ENCODE peak calls at places on chromosomes 5 and 9, in eight cellular contexts. One of them, this sample, is unnamed.

GRCh38 chr5:32320576-32320975 is 7.8 kb upstream of the MTMR12 start:
- DNase-seq in A549: no peak
- DNase-seq in K562: no peak
- DNase-seq in H1: no peak
- DNase-seq in HepG2: no peak
- DNase-seq in HCT116: no peak
- DNase-seq in GM12878: no peak
- DNase-seq in endothelial cell of umbilical vein: no peak
- DNase-seq in this sample: no peak

GRCh38 chr5:150167163-150167798 is 703 bp downstream of the CDX1 start:
- DNase-seq in A549: no peak
- DNase-seq in K562: no peak
- DNase-seq in H1: no peak
- DNase-seq in HepG2: no peak
- DNase-seq in HCT116: no peak
- DNase-seq in GM12878: no peak
- DNase-seq in endothelial cell of umbilical vein: no peak
- DNase-seq in this sample: no peak

GRCh38 chr9:126723807-126724172 is 81.0 kb upstream of the ZBTB43 start:
- DNase-seq in A549: no peak
- DNase-seq in K562: peak; percentile 36
- DNase-seq in H1: no peak
- DNase-seq in HepG2: no peak
- DNase-seq in HCT116: no peak
- DNase-seq in GM12878: no peak
- DNase-seq in endothelial cell of umbilical vein: no peak
- DNase-seq in this sample: no peak

GRCh38 chr5:68656936-68657857 is 436.6 kb upstream of the SLC30A5 start:
- DNase-seq in A549: no peak
- DNase-seq in K562: no peak
- DNase-seq in H1: peak; percentile 27
- DNase-seq in HepG2: no peak
- DNase-seq in HCT116: no peak
- DNase-seq in GM12878: no peak
- DNase-seq in endothelial cell of umbilical vein: no peak
- DNase-seq in this sample: no peak

GRCh38 chr5:10018211-10018610 is 231.5 kb downstream of the ATPSCKMT start:
- DNase-seq in A549: no peak
- DNase-seq in K562: no peak
- DNase-seq in H1: no peak
- DNase-seq in HepG2: no peak
- DNase-seq in HCT116: no peak
- DNase-seq in GM12878: no peak
- DNase-seq in endothelial cell of umbilical vein: no peak
- DNase-seq in this sample: no peak

GRCh38 chr5:160727296-160727997 is 124.6 kb downstream of the ATP10B start:
- DNase-seq in A549: no peak
- DNase-seq in K562: no peak
- DNase-seq in H1: no peak
- DNase-seq in HepG2: no peak
- DNase-seq in HCT116: no peak
- DNase-seq in GM12878: no peak
- DNase-seq in endothelial cell of umbilical vein: no peak
- DNase-seq in this sample: no peak

GRCh38 chr5:116144103-116144502 is 59.3 kb downstream of the COMMD10 start:
- DNase-seq in A549: no peak
- DNase-seq in K562: no peak
- DNase-seq in H1: no peak
- DNase-seq in HepG2: no peak
- DNase-seq in HCT116: no peak
- DNase-seq in GM12878: no peak
- DNase-seq in endothelial cell of umbilical vein: no peak
- DNase-seq in this sample: no peak

GRCh38 chr5:145221416-145221815 is 613.7 kb downstream of the PRELID2 start:
- DNase-seq in A549: no peak
- DNase-seq in K562: no peak
- DNase-seq in H1: no peak
- DNase-seq in HepG2: no peak
- DNase-seq in HCT116: no peak
- DNase-seq in GM12878: no peak
- DNase-seq in endothelial cell of umbilical vein: peak; percentile 51
- DNase-seq in this sample: no peak

GRCh38 chr5:61620660-61621650 is 288.9 kb downstream of the ZSWIM6 start:
- DNase-seq in A549: no peak
- DNase-seq in K562: no peak
- DNase-seq in H1: no peak
- DNase-seq in HepG2: no peak
- DNase-seq in HCT116: no peak
- DNase-seq in GM12878: no peak
- DNase-seq in endothelial cell of umbilical vein: no peak
- DNase-seq in this sample: no peak

GRCh38 chr5:171137768-171138540 is 171.1 kb upstream of the TLX3 start:
- DNase-seq in A549: no peak
- DNase-seq in K562: no peak
- DNase-seq in H1: no peak
- DNase-seq in HepG2: no peak
- DNase-seq in HCT116: no peak
- DNase-seq in GM12878: no peak
- DNase-seq in endothelial cell of umbilical vein: peak; percentile 30
- DNase-seq in this sample: no peak

GRCh38 chr9:20379804-20380225 is 242.5 kb downstream of the MLLT3 start:
- DNase-seq in A549: no peak
- DNase-seq in K562: no peak
- DNase-seq in H1: no peak
- DNase-seq in HepG2: peak; percentile 23
- DNase-seq in HCT116: no peak
- DNase-seq in GM12878: no peak
- DNase-seq in endothelial cell of umbilical vein: no peak
- DNase-seq in this sample: no peak

GRCh38 chr9:31137151-31137849 is 1247.1 kb upstream of the ACO1 start:
- DNase-seq in A549: no peak
- DNase-seq in K562: no peak
- DNase-seq in H1: no peak
- DNase-seq in HepG2: peak; percentile 31
- DNase-seq in HCT116: peak; percentile 54
- DNase-seq in GM12878: no peak
- DNase-seq in endothelial cell of umbilical vein: no peak
- DNase-seq in this sample: peak; percentile 26

GRCh38 chr5:54844905-54845566 is 140.4 kb downstream of the ESM1 start:
- DNase-seq in A549: no peak
- DNase-seq in K562: peak; percentile 53
- DNase-seq in H1: no peak
- DNase-seq in HepG2: peak; percentile 8
- DNase-seq in HCT116: peak; percentile 31
- DNase-seq in GM12878: peak; percentile 4
- DNase-seq in endothelial cell of umbilical vein: peak; percentile 65
- DNase-seq in this sample: peak; percentile 56

GRCh38 chr9:83538172-83538889 is at the start of gene FRMD3:
- DNase-seq in A549: peak; percentile 78
- DNase-seq in K562: no peak
- DNase-seq in H1: peak; percentile 38
- DNase-seq in HepG2: peak; percentile 73
- DNase-seq in HCT116: peak; percentile 43
- DNase-seq in GM12878: no peak
- DNase-seq in endothelial cell of umbilical vein: peak; percentile 66
- DNase-seq in this sample: no peak

GRCh38 chr5:81698806-81699205 is 52.1 kb downstream of the SSBP2 start:
- DNase-seq in A549: no peak
- DNase-seq in K562: no peak
- DNase-seq in H1: no peak
- DNase-seq in HepG2: no peak
- DNase-seq in HCT116: no peak
- DNase-seq in GM12878: no peak
- DNase-seq in endothelial cell of umbilical vein: no peak
- DNase-seq in this sample: no peak

GRCh38 chr9:69149321-69149807 is 24.7 kb upstream of the TJP2 start:
- DNase-seq in A549: no peak
- DNase-seq in K562: no peak
- DNase-seq in H1: no peak
- DNase-seq in HepG2: no peak
- DNase-seq in HCT116: no peak
- DNase-seq in GM12878: no peak
- DNase-seq in endothelial cell of umbilical vein: peak; percentile 96
- DNase-seq in this sample: no peak

GRCh38 chr5:54959673-54960418 is 25.5 kb downstream of the ESM1 start:
- DNase-seq in A549: no peak
- DNase-seq in K562: peak; percentile 42
- DNase-seq in H1: peak; percentile 7
- DNase-seq in HepG2: peak; percentile 5
- DNase-seq in HCT116: peak; percentile 4
- DNase-seq in GM12878: no peak
- DNase-seq in endothelial cell of umbilical vein: peak; percentile 57
- DNase-seq in this sample: peak; percentile 37

GRCh38 chr9:121984726-121985402 is 108.2 kb downstream of the TTLL11 start:
- DNase-seq in A549: no peak
- DNase-seq in K562: no peak
- DNase-seq in H1: no peak
- DNase-seq in HepG2: no peak
- DNase-seq in HCT116: no peak
- DNase-seq in GM12878: no peak
- DNase-seq in endothelial cell of umbilical vein: peak; percentile 30
- DNase-seq in this sample: no peak

GRCh38 chr9:89605181-89606048 is 603 bp downstream of the GADD45G start:
- DNase-seq in A549: no peak
- DNase-seq in K562: no peak
- DNase-seq in H1: no peak
- DNase-seq in HepG2: no peak
- DNase-seq in HCT116: no peak
- DNase-seq in GM12878: no peak
- DNase-seq in endothelial cell of umbilical vein: peak; percentile 42
- DNase-seq in this sample: peak; percentile 64

GRCh38 chr9:21030389-21031035 is 928 bp downstream of the HACD4 start:
- DNase-seq in A549: no peak
- DNase-seq in K562: no peak
- DNase-seq in H1: no peak
- DNase-seq in HepG2: no peak
- DNase-seq in HCT116: no peak
- DNase-seq in GM12878: peak; percentile 52
- DNase-seq in endothelial cell of umbilical vein: peak; percentile 35
- DNase-seq in this sample: peak; percentile 90

GRCh38 chr5:1786621-1787471 is 12.8 kb downstream of the MRPL36 start:
- DNase-seq in A549: no peak
- DNase-seq in K562: no peak
- DNase-seq in H1: no peak
- DNase-seq in HepG2: no peak
- DNase-seq in HCT116: no peak
- DNase-seq in GM12878: no peak
- DNase-seq in endothelial cell of umbilical vein: no peak
- DNase-seq in this sample: no peak

GRCh38 chr9:112338561-112338960 is 5.1 kb upstream of the PTBP3 start:
- DNase-seq in A549: peak; percentile 66
- DNase-seq in K562: no peak
- DNase-seq in H1: no peak
- DNase-seq in HepG2: no peak
- DNase-seq in HCT116: peak; percentile 66
- DNase-seq in GM12878: no peak
- DNase-seq in endothelial cell of umbilical vein: no peak
- DNase-seq in this sample: no peak

GRCh38 chr5:79108792-79109191 is 2.8 kb upstream of the BHMT start:
- DNase-seq in A549: no peak
- DNase-seq in K562: no peak
- DNase-seq in H1: no peak
- DNase-seq in HepG2: peak; percentile 29
- DNase-seq in HCT116: no peak
- DNase-seq in GM12878: no peak
- DNase-seq in endothelial cell of umbilical vein: no peak
- DNase-seq in this sample: no peak
- TF ChIP-seq MAX in A549: no peak
- TF ChIP-seq MAX in K562: no peak
- TF ChIP-seq MAX in H1: no peak
- TF ChIP-seq MAX in HepG2: no peak
- TF ChIP-seq MAX in HCT116: no peak
- TF ChIP-seq MAX in GM12878: no peak
- TF ChIP-seq MAX in endothelial cell of umbilical vein: no peak
- TF ChIP-seq MAX in this sample: no peak

GRCh38 chr9:10910779-10911178 is 298.0 kb upstream of the PTPRD start:
- DNase-seq in A549: no peak
- DNase-seq in K562: no peak
- DNase-seq in H1: no peak
- DNase-seq in HepG2: no peak
- DNase-seq in HCT116: no peak
- DNase-seq in GM12878: no peak
- DNase-seq in endothelial cell of umbilical vein: no peak
- DNase-seq in this sample: no peak
- H3K4me3 ChIP-seq in A549: no peak overlapping the region
- H3K4me3 ChIP-seq in K562: no peak overlapping the region
- H3K4me3 ChIP-seq in H1: no peak overlapping the region
- H3K4me3 ChIP-seq in HepG2: no peak overlapping the region
- H3K4me3 ChIP-seq in HCT116: no peak overlapping the region
- H3K4me3 ChIP-seq in GM12878: no peak overlapping the region
- H3K4me3 ChIP-seq in endothelial cell of umbilical vein: no peak overlapping the region
- H3K4me3 ChIP-seq in this sample: no peak overlapping the region

DNA sequence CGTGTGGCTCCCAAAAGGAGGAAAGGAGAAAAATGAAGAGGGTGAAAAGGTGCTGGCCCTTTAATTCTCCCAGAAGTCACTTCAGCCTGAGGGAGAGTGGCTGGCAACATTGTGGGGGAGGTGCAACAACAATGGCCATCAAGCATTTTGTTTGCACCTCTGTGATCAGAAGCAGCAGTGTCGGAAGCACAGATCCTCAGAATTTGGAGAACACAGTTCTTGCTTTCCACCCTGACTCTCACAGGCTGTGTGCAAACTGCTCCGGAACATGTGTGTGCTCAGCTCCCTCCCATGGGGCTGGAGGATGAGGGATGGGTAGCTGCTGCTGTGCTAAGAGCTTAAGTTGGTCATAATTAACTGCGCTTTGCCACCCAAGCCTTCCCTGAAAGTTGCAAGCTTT is 127.1 kb downstream of the DPYSL3 start:
- DNase-seq in A549: no peak
- DNase-seq in K562: no peak
- DNase-seq in H1: no peak
- DNase-seq in HepG2: no peak
- DNase-seq in HCT116: no peak
- DNase-seq in GM12878: no peak
- DNase-seq in endothelial cell of umbilical vein: no peak
- DNase-seq in this sample: no peak
- TF ChIP-seq POLR2A in A549: no peak
- TF ChIP-seq POLR2A in K562: no peak
- TF ChIP-seq POLR2A in H1: no peak
- TF ChIP-seq POLR2A in HepG2: no peak
- TF ChIP-seq POLR2A in HCT116: no peak
- TF ChIP-seq POLR2A in GM12878: no peak
- TF ChIP-seq POLR2A in endothelial cell of umbilical vein: no peak
- TF ChIP-seq POLR2A in this sample: no peak

DNA sequence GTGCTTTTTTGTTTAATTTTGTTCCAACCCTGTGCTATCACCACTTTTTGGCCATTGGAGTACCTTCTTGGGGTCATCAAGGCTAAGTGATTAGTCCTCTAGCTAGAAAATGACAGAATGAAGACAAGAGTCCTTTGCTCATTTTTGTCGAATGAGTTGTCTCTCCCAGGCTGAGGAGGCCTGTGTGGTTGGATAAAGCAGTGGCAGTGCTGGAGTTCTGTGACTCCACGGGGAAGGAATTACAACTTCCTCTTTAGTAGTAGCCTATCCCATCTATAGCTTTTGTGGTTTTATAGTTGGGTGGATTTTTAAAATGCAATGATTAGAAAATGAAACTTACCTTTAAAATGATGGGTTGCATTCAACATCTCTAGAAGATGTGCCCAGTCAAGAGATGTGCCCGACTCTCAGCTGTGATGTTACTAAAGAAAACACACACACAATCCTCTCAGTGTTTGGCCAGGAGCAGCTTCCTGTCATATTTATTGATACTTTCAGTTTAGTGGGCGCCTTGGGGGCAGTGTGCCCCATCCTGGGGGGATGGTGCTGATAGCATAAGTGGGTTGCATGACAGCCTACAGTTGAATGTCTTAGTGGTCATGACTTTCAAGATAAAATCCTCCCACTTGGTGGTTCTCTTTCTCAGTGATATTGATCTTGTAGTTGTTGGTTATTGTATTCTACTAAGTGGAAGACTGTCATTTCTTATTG is 11.9 kb downstream of the OTULINL start:
- DNase-seq in A549: no peak
- DNase-seq in K562: no peak
- DNase-seq in H1: no peak
- DNase-seq in HepG2: no peak
- DNase-seq in HCT116: no peak
- DNase-seq in GM12878: no peak
- DNase-seq in endothelial cell of umbilical vein: no peak
- DNase-seq in this sample: peak; percentile 45
- TF ChIP-seq MAX in A549: no peak
- TF ChIP-seq MAX in K562: no peak
- TF ChIP-seq MAX in H1: no peak
- TF ChIP-seq MAX in HepG2: no peak
- TF ChIP-seq MAX in HCT116: no peak
- TF ChIP-seq MAX in GM12878: no peak
- TF ChIP-seq MAX in endothelial cell of umbilical vein: no peak
- TF ChIP-seq MAX in this sample: no peak

This sample was measured in NB4.